ENCODE peak calls at places on chromosomes 13 and 19, in five cellular contexts. S is stimulated activated CD8-positive, alpha-beta memory T cell treated with anti-CD3 and anti-CD28 coated beads, Interleukin-4, amount 100 ng/mL, for 1 hour; B is astrocyte of the spinal cord; V is CD4-positive, alpha-beta memory T cell; C is SK-N-SH. J is an unnamed sample.

GRCh38 chr19:6997679-6998445 is 23.4 kb downstream of the MBD3L2B start:
- DNase-seq in B (no peak), V (no peak), S (no peak), C (no peak), J (no peak)

GRCh38 chr19:54462713-54463530 is 656 bp downstream of the LENG9 start:
- DNase-seq in C (peak), B (peak), V (peak), S (peak), J (peak)

GRCh38 chr13:92721610-92722009 is 505.0 kb upstream of the GPC6 start:
- DNase-seq in V (no peak), S (no peak), C (no peak), B (no peak), J (no peak)

GRCh38 chr13:33279898-33280549 is 5.5 kb downstream of the STARD13 start:
- DNase-seq in V (no peak), B (peak), C (no peak), S (no peak), J (no peak)

GRCh38 chr19:10402441-10403038 is 802 bp downstream of the CDC37 start:
- DNase-seq in B (no peak), C (peak), S (no peak), V (no peak), J (no peak)

GRCh38 chr19:45591004-45591637 is 6.5 kb upstream of the OPA3 start:
- DNase-seq in V (peak), B (peak), S (no peak), C (peak), J (peak)

GRCh38 chr13:99382428-99383133 is 75.4 kb upstream of the GPR183 start:
- DNase-seq in B (no peak), S (no peak), C (no peak), V (peak), J (no peak)

GRCh38 chr13:27808866-27809546 is 16.7 kb downstream of the GSX1 start:
- DNase-seq in V (no peak), S (no peak), C (no peak), B (no peak), J (no peak)

GRCh38 chr13:29923554-29924481 is 73.4 kb upstream of the UBL3 start:
- DNase-seq in C (peak), S (peak), B (peak), V (peak), J (no peak)

GRCh38 chr19:18843960-18844359 is 12.2 kb downstream of the UPF1 start:
- DNase-seq in B (peak), S (no peak), V (no peak), C (no peak), J (no peak)

GRCh38 chr13:41546372-41547252 is 89.3 kb downstream of the RGCC start:
- DNase-seq in C (no peak), B (peak), S (no peak), V (no peak), J (no peak)

GRCh38 chr13:65378943-65379519 is 1851.1 kb downstream of the PCDH9 start:
- DNase-seq in V (no peak), C (no peak), S (no peak), B (peak), J (no peak)

GRCh38 chr19:10069046-10069445 is 17.1 kb upstream of the SHFL start:
- DNase-seq in S (no peak), B (no peak), C (no peak), V (no peak), J (no peak)

GRCh38 chr13:51534075-51534817 is 50.0 kb upstream of the WDFY2 start:
- DNase-seq in V (peak), C (no peak), B (no peak), S (peak), J (no peak)

GRCh38 chr13:22235950-22236290 is 565.0 kb downstream of the FGF9 start:
- DNase-seq in S (no peak), C (no peak), B (peak), V (no peak), J (no peak)

GRCh38 chr19:11324748-11325389 is 14.6 kb downstream of the RAB3D start:
- DNase-seq in C (peak), S (no peak), B (no peak), V (no peak), J (no peak)

GRCh38 chr13:57627663-57628062 is 3.9 kb upstream of the PCDH17 start:
- DNase-seq in V (no peak), S (no peak), B (peak), C (peak), J (peak)

GRCh38 chr13:23674795-23675640 is 104.8 kb downstream of the TNFRSF19 start:
- DNase-seq in V (no peak), B (peak), C (no peak), S (no peak), J (no peak)

GRCh38 chr13:101631403-101631802 is 178.9 kb downstream of the ITGBL1 start:
- DNase-seq in C (no peak), V (no peak), S (no peak), B (no peak), J (no peak)

GRCh38 chr19:51311388-51312257 is at the start of gene IGLON5:
- DNase-seq in C (peak), B (no peak), S (no peak), V (no peak), J (no peak)

GRCh38 chr19:3761382-3762129 is at the start of gene APBA3:
- DNase-seq in C (peak), S (peak), B (peak), V (peak), J (peak)

GRCh38 chr19:38538386-38538785 is 79.4 kb downstream of the MAP4K1 start:
- DNase-seq in S (no peak), V (no peak), B (no peak), C (no peak), J (no peak)

GRCh38 chr13:77516342-77516789 is 19.1 kb upstream of the SCEL start:
- DNase-seq in V (no peak), B (peak), C (no peak), S (no peak), J (no peak)

GRCh38 chr13:55576389-55576788 is 1564.3 kb upstream of the PRR20A start:
- DNase-seq in V (no peak), C (no peak), B (no peak), S (no peak), J (no peak)

GRCh38 chr13:43865892-43866291 is 13.6 kb downstream of the CCDC122 start:
- DNase-seq in V (no peak), S (no peak), B (peak), C (no peak), J (no peak)

GRCh38 chr13:106143392-106143791 is 392.1 kb downstream of the EFNB2 start:
- DNase-seq in C (no peak), S (no peak), B (peak), V (no peak), J (no peak)

GRCh38 chr13:110929104-110929777 is 14.4 kb upstream of the ANKRD10 start:
- DNase-seq in B (no peak), C (no peak), S (no peak), V (no peak), J (no peak)

GRCh38 chr19:5934779-5935472 is 20.9 kb downstream of the CAPS start:
- DNase-seq in C (peak), B (peak), V (no peak), S (no peak), J (no peak)

GRCh38 chr13:40787062-40787461 is 2.3 kb upstream of the SLC25A15 start:
- DNase-seq in S (no peak), B (peak), V (no peak), C (no peak), J (no peak)

GRCh38 chr13:21372530-21372929 is 86.6 kb downstream of the ZDHHC20 start:
- DNase-seq in S (no peak), V (no peak), C (no peak), B (no peak), J (no peak)

GRCh38 chr13:98156259-98156658 is 13.4 kb downstream of the FARP1 start:
- DNase-seq in C (no peak), B (no peak), V (no peak), S (no peak), J (no peak)

GRCh38 chr19:9935409-9936062 is 779 bp downstream of the OLFM2 start:
- DNase-seq in S (no peak), B (no peak), V (no peak), C (peak), J (no peak)

GRCh38 chr13:22081430-22081829 is 410.6 kb downstream of the FGF9 start:
- DNase-seq in V (no peak), S (no peak), C (no peak), B (no peak), J (no peak)

GRCh38 chr13:113937497-113938140 is 36.3 kb downstream of the C13orf46 start:
- DNase-seq in C (no peak), B (no peak), S (no peak), V (no peak), J (no peak)

GRCh38 chr19:49331616-49332055 is 3.6 kb upstream of the CD37 start:
- DNase-seq in B (peak), C (peak), V (peak), S (peak), J (peak)

GRCh38 chr13:74158028-74158427 is 23.8 kb upstream of the KLF12 start:
- DNase-seq in V (no peak), B (peak), C (no peak), S (no peak), J (no peak)

GRCh38 chr13:97239943-97240788 is 18.0 kb downstream of the MBNL2 start:
- DNase-seq in S (no peak), V (no peak), C (no peak), B (no peak), J (no peak)

GRCh38 chr19:57302020-57302465 is 18.2 kb upstream of the ZNF543 start:
- DNase-seq in C (no peak), B (peak), V (no peak), S (no peak), J (no peak)

J was measured in MM.1S.